ENCODE peak calls at places on chromosomes 13 and 19, in seven cellular contexts. One of them, this sample, is unnamed.

GRCh38 chr19:19061491-19061890 is 2.3 kb upstream of the SLC25A42 start:
- DNase-seq in cardiac muscle cell: no peak
- DNase-seq in SJSA1: no peak
- DNase-seq in left lung: no peak
- DNase-seq in aorta: no peak
- DNase-seq in BJ: no peak
- DNase-seq in mucosa of descending colon: peak
- DNase-seq in this sample: no peak

GRCh38 chr19:4556574-4557185 is 2.8 kb downstream of the SEMA6B start:
- DNase-seq in mucosa of descending colon: peak
- DNase-seq in SJSA1: peak
- DNase-seq in aorta: no peak
- DNase-seq in BJ: no peak
- DNase-seq in cardiac muscle cell: peak
- DNase-seq in left lung: no peak
- DNase-seq in this sample: no peak

GRCh38 chr19:47373246-47374240 is 24.4 kb downstream of the DHX34 start:
- DNase-seq in SJSA1: peak
- DNase-seq in cardiac muscle cell: no peak
- DNase-seq in aorta: no peak
- DNase-seq in mucosa of descending colon: no peak
- DNase-seq in BJ: no peak
- DNase-seq in left lung: peak
- DNase-seq in this sample: no peak

GRCh38 chr19:16340092-16340491 is 15.5 kb downstream of the KLF2 start:
- DNase-seq in BJ: no peak
- DNase-seq in cardiac muscle cell: no peak
- DNase-seq in left lung: no peak
- DNase-seq in aorta: no peak
- DNase-seq in SJSA1: peak
- DNase-seq in mucosa of descending colon: no peak
- DNase-seq in this sample: no peak

GRCh38 chr13:24214528-24214927 is 54.0 kb downstream of the SPATA13 start:
- DNase-seq in mucosa of descending colon: no peak
- DNase-seq in BJ: no peak
- DNase-seq in cardiac muscle cell: no peak
- DNase-seq in left lung: no peak
- DNase-seq in aorta: no peak
- DNase-seq in SJSA1: no peak
- DNase-seq in this sample: no peak

GRCh38 chr19:310781-311496 is 19.7 kb upstream of the PLPP2 start:
- DNase-seq in SJSA1: no peak
- DNase-seq in cardiac muscle cell: no peak
- DNase-seq in mucosa of descending colon: no peak
- DNase-seq in BJ: no peak
- DNase-seq in aorta: no peak
- DNase-seq in left lung: peak
- DNase-seq in this sample: no peak

GRCh38 chr13:113853518-113854237 is 10.2 kb downstream of the GAS6 start:
- DNase-seq in mucosa of descending colon: no peak
- DNase-seq in BJ: no peak
- DNase-seq in SJSA1: peak
- DNase-seq in left lung: no peak
- DNase-seq in aorta: no peak
- DNase-seq in cardiac muscle cell: peak
- DNase-seq in this sample: no peak

GRCh38 chr13:33610471-33611015 is 207.4 kb upstream of the RFC3 start:
- DNase-seq in left lung: no peak
- DNase-seq in SJSA1: no peak
- DNase-seq in BJ: no peak
- DNase-seq in aorta: peak
- DNase-seq in cardiac muscle cell: peak
- DNase-seq in mucosa of descending colon: peak
- DNase-seq in this sample: no peak

GRCh38 chr19:28868836-28869235 is 344.1 kb downstream of the UQCRFS1 start:
- DNase-seq in mucosa of descending colon: no peak
- DNase-seq in SJSA1: no peak
- DNase-seq in left lung: no peak
- DNase-seq in BJ: no peak
- DNase-seq in aorta: no peak
- DNase-seq in cardiac muscle cell: no peak
- DNase-seq in this sample: no peak

GRCh38 chr13:26502826-26503225 is 54.7 kb upstream of the WASF3 start:
- DNase-seq in aorta: no peak
- DNase-seq in left lung: no peak
- DNase-seq in SJSA1: no peak
- DNase-seq in cardiac muscle cell: peak
- DNase-seq in mucosa of descending colon: no peak
- DNase-seq in BJ: no peak
- DNase-seq in this sample: peak

GRCh38 chr13:97223711-97224461 is 1.8 kb downstream of the MBNL2 start:
- DNase-seq in left lung: no peak
- DNase-seq in SJSA1: peak
- DNase-seq in BJ: peak
- DNase-seq in aorta: no peak
- DNase-seq in cardiac muscle cell: peak
- DNase-seq in mucosa of descending colon: peak
- DNase-seq in this sample: peak

GRCh38 chr13:113064534-113065405 is 40.8 kb upstream of the F7 start:
- DNase-seq in BJ: no peak
- DNase-seq in SJSA1: peak
- DNase-seq in mucosa of descending colon: no peak
- DNase-seq in aorta: peak
- DNase-seq in left lung: peak
- DNase-seq in cardiac muscle cell: peak
- DNase-seq in this sample: no peak

GRCh38 chr13:40148103-40148502 is 492.6 kb downstream of the COG6 start:
- DNase-seq in mucosa of descending colon: no peak
- DNase-seq in cardiac muscle cell: no peak
- DNase-seq in BJ: no peak
- DNase-seq in left lung: no peak
- DNase-seq in SJSA1: no peak
- DNase-seq in aorta: no peak
- DNase-seq in this sample: no peak

GRCh38 chr13:32790731-32791130 is 204.5 kb downstream of the PDS5B start:
- DNase-seq in left lung: no peak
- DNase-seq in aorta: no peak
- DNase-seq in mucosa of descending colon: no peak
- DNase-seq in BJ: no peak
- DNase-seq in SJSA1: no peak
- DNase-seq in cardiac muscle cell: peak
- DNase-seq in this sample: no peak

GRCh38 chr13:74133657-74134201 is 475 bp downstream of the KLF12 start:
- DNase-seq in BJ: peak
- DNase-seq in left lung: peak
- DNase-seq in SJSA1: peak
- DNase-seq in cardiac muscle cell: peak
- DNase-seq in mucosa of descending colon: peak
- DNase-seq in aorta: peak
- DNase-seq in this sample: peak

GRCh38 chr13:93496985-93497673 is 270.5 kb downstream of the GPC6 start:
- DNase-seq in BJ: no peak
- DNase-seq in mucosa of descending colon: no peak
- DNase-seq in SJSA1: no peak
- DNase-seq in cardiac muscle cell: no peak
- DNase-seq in left lung: no peak
- DNase-seq in aorta: no peak
- DNase-seq in this sample: no peak

GRCh38 chr13:97342936-97343335 is 91.0 kb upstream of the RAP2A start:
- DNase-seq in SJSA1: no peak
- DNase-seq in left lung: no peak
- DNase-seq in aorta: no peak
- DNase-seq in BJ: no peak
- DNase-seq in cardiac muscle cell: no peak
- DNase-seq in mucosa of descending colon: no peak
- DNase-seq in this sample: no peak

GRCh38 chr13:89372193-89372592 is 1701.0 kb downstream of the SLITRK5 start:
- DNase-seq in SJSA1: no peak
- DNase-seq in BJ: no peak
- DNase-seq in mucosa of descending colon: no peak
- DNase-seq in left lung: no peak
- DNase-seq in cardiac muscle cell: no peak
- DNase-seq in aorta: no peak
- DNase-seq in this sample: no peak

GRCh38 chr13:31225180-31225579 is 25.4 kb downstream of the B3GLCT start:
- DNase-seq in cardiac muscle cell: no peak
- DNase-seq in BJ: no peak
- DNase-seq in SJSA1: no peak
- DNase-seq in aorta: no peak
- DNase-seq in mucosa of descending colon: no peak
- DNase-seq in left lung: no peak
- DNase-seq in this sample: no peak

GRCh38 chr13:99281811-99282263 is 23.7 kb upstream of the GPR18 start:
- DNase-seq in cardiac muscle cell: no peak
- DNase-seq in left lung: peak
- DNase-seq in SJSA1: peak
- DNase-seq in mucosa of descending colon: peak
- DNase-seq in BJ: no peak
- DNase-seq in aorta: peak
- DNase-seq in this sample: no peak

GRCh38 chr19:15199652-15200574 is 882 bp downstream of the NOTCH3 start:
- DNase-seq in cardiac muscle cell: peak
- DNase-seq in BJ: no peak
- DNase-seq in aorta: peak
- DNase-seq in left lung: peak
- DNase-seq in mucosa of descending colon: no peak
- DNase-seq in SJSA1: no peak
- DNase-seq in this sample: no peak
- H3K4me3 ChIP-seq in cardiac muscle cell: peak
- H3K4me3 ChIP-seq in BJ: peak
- H3K4me3 ChIP-seq in aorta: peak
- H3K4me3 ChIP-seq in left lung: peak
- H3K4me3 ChIP-seq in mucosa of descending colon: no peak
- H3K4me3 ChIP-seq in SJSA1: peak
- H3K4me3 ChIP-seq in this sample: peak

GRCh38 chr19:13122275-13122878 is 4.3 kb downstream of the NACC1 start:
- DNase-seq in mucosa of descending colon: no peak
- DNase-seq in BJ: no peak
- DNase-seq in left lung: no peak
- DNase-seq in SJSA1: no peak
- DNase-seq in cardiac muscle cell: no peak
- DNase-seq in aorta: no peak
- DNase-seq in this sample: no peak

GRCh38 chr19:13118424-13119193 is 545 bp downstream of the NACC1 start:
- DNase-seq in aorta: peak
- DNase-seq in BJ: no peak
- DNase-seq in left lung: peak
- DNase-seq in SJSA1: peak
- DNase-seq in cardiac muscle cell: peak
- DNase-seq in mucosa of descending colon: peak
- DNase-seq in this sample: no peak

GRCh38 chr19:13119654-13120053 is 1.6 kb downstream of the NACC1 start:
- DNase-seq in aorta: no peak
- DNase-seq in BJ: no peak
- DNase-seq in mucosa of descending colon: no peak
- DNase-seq in left lung: no peak
- DNase-seq in SJSA1: no peak
- DNase-seq in cardiac muscle cell: no peak
- DNase-seq in this sample: no peak

GRCh38 chr19:13121551-13122274 is 3.6 kb downstream of the NACC1 start:
- DNase-seq in BJ: no peak
- DNase-seq in cardiac muscle cell: no peak
- DNase-seq in SJSA1: no peak
- DNase-seq in mucosa of descending colon: no peak
- DNase-seq in aorta: no peak
- DNase-seq in left lung: no peak
- DNase-seq in this sample: no peak

DNA sequence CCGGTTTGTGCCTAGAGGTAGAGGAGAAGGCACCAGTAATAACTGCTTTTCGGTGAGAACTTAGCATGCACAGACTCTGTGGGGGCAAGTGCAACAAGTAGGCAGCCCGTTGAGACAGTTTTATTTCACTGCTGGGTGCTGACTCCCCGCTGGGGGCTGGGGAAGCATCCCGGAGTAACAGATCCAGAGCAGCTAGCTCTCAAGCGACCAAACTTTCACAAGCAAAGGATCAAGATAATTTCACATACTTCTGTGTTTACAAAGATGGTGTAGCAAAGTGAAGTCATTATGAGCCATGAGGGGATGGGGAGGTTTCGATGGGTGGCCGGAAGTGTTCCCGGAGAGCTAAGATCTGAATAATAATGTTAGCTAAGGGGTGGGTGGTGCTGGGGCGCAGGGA is 2.8 kb downstream of the NACC1 start:
- DNase-seq in cardiac muscle cell: peak
- DNase-seq in BJ: no peak
- DNase-seq in mucosa of descending colon: no peak
- DNase-seq in aorta: no peak
- DNase-seq in left lung: no peak
- DNase-seq in SJSA1: no peak
- DNase-seq in this sample: no peak
- H3K4me3 ChIP-seq in cardiac muscle cell: no peak
- H3K4me3 ChIP-seq in BJ: no peak
- H3K4me3 ChIP-seq in mucosa of descending colon: no peak
- H3K4me3 ChIP-seq in aorta: no peak
- H3K4me3 ChIP-seq in left lung: no peak
- H3K4me3 ChIP-seq in SJSA1: no peak
- H3K4me3 ChIP-seq in this sample: peak

GRCh38 chr13:49454388-49455015 is 10.4 kb downstream of the SETDB2 start:
- DNase-seq in mucosa of descending colon: no peak
- DNase-seq in cardiac muscle cell: no peak
- DNase-seq in BJ: peak
- DNase-seq in left lung: no peak
- DNase-seq in aorta: no peak
- DNase-seq in SJSA1: no peak
- DNase-seq in this sample: peak
- H3K4me3 ChIP-seq in mucosa of descending colon: no peak
- H3K4me3 ChIP-seq in cardiac muscle cell: no peak
- H3K4me3 ChIP-seq in BJ: peak
- H3K4me3 ChIP-seq in left lung: no peak
- H3K4me3 ChIP-seq in aorta: no peak
- H3K4me3 ChIP-seq in SJSA1: no peak
- H3K4me3 ChIP-seq in this sample: peak

GRCh38 chr19:7856679-7857663 is 17.2 kb downstream of the PRR36 start:
- DNase-seq in cardiac muscle cell: no peak
- DNase-seq in BJ: no peak
- DNase-seq in left lung: peak
- DNase-seq in SJSA1: no peak
- DNase-seq in aorta: no peak
- DNase-seq in mucosa of descending colon: no peak
- DNase-seq in this sample: no peak

GRCh38 chr19:7856277-7856581 is 18.0 kb downstream of the PRR36 start:
- DNase-seq in BJ: no peak
- DNase-seq in mucosa of descending colon: no peak
- DNase-seq in aorta: no peak
- DNase-seq in SJSA1: no peak
- DNase-seq in cardiac muscle cell: no peak
- DNase-seq in left lung: no peak
- DNase-seq in this sample: no peak

GRCh38 chr19:7859766-7860165 is 14.4 kb downstream of the PRR36 start:
- DNase-seq in SJSA1: no peak
- DNase-seq in aorta: no peak
- DNase-seq in left lung: peak
- DNase-seq in mucosa of descending colon: no peak
- DNase-seq in cardiac muscle cell: no peak
- DNase-seq in BJ: no peak
- DNase-seq in this sample: no peak

GRCh38 chr19:7860166-7860901 is 13.9 kb downstream of the PRR36 start:
- DNase-seq in left lung: peak
- DNase-seq in cardiac muscle cell: no peak
- DNase-seq in mucosa of descending colon: no peak
- DNase-seq in aorta: no peak
- DNase-seq in SJSA1: no peak
- DNase-seq in BJ: no peak
- DNase-seq in this sample: no peak

GRCh38 chr19:7857727-7858701 is 16.2 kb downstream of the PRR36 start:
- DNase-seq in BJ: no peak
- DNase-seq in cardiac muscle cell: no peak
- DNase-seq in mucosa of descending colon: no peak
- DNase-seq in aorta: no peak
- DNase-seq in SJSA1: no peak
- DNase-seq in left lung: peak
- DNase-seq in this sample: no peak
- H3K4me3 ChIP-seq in BJ: no peak
- H3K4me3 ChIP-seq in cardiac muscle cell: no peak
- H3K4me3 ChIP-seq in mucosa of descending colon: no peak
- H3K4me3 ChIP-seq in aorta: no peak
- H3K4me3 ChIP-seq in SJSA1: no peak
- H3K4me3 ChIP-seq in left lung: no peak
- H3K4me3 ChIP-seq in this sample: no peak

This sample was measured in AG04450.